ENCODE peak calls at places on chromosomes 13 and 19, in six cellular contexts. G is HCT116, W is H1, Z is GM12878, R is K562, S is WTC11. X is an unnamed sample.

GRCh38 chr13:105634059-105634458 is 901.4 kb downstream of the EFNB2 start:
- DNase-seq in G (no peak), W (no peak), Z (no peak), R (no peak), S (no peak), X (no peak)

GRCh38 chr19:54523403-54523802 is 20.8 kb downstream of the LAIR2 start:
- DNase-seq in G (no peak), W (no peak), Z (peak), R (no peak), S (no peak), X (no peak)

GRCh38 chr13:109964164-109964563 is 177.8 kb upstream of the IRS2 start:
- DNase-seq in G (no peak), W (no peak), Z (no peak), R (no peak), S (no peak), X (no peak)

GRCh38 chr13:63425131-63425530 is 2009.5 kb upstream of the PCDH20 start:
- DNase-seq in G (no peak), W (no peak), Z (no peak), R (no peak), S (no peak), X (no peak)

GRCh38 chr19:34580408-34580807 is 96.6 kb downstream of the SCGB2B2 start:
- DNase-seq in G (no peak), W (no peak), Z (no peak), R (no peak), S (no peak), X (no peak)

GRCh38 chr13:112376050-112376681 is at the start of gene SPACA7:
- DNase-seq in G (no peak), W (no peak), Z (no peak), R (no peak), S (no peak), X (no peak)

GRCh38 chr13:106555631-106556328 is 12.2 kb downstream of the ARGLU1 start:
- DNase-seq in G (no peak), W (no peak), Z (no peak), R (no peak), S (no peak), X (no peak)

GRCh38 chr13:60836821-60837220 is 439.8 kb downstream of the TDRD3 start:
- DNase-seq in G (no peak), W (no peak), Z (no peak), R (no peak), S (no peak), X (no peak)

GRCh38 chr19:41708481-41708880 is at the start of gene CEACAM5:
- DNase-seq in G (no peak), W (no peak), Z (no peak), R (no peak), S (peak), X (no peak)

GRCh38 chr19:37977992-37978391 is 71.0 kb downstream of the SIPA1L3 start:
- DNase-seq in G (no peak), W (no peak), Z (no peak), R (no peak), S (no peak), X (no peak)

GRCh38 chr13:77907653-77908341 is 10.8 kb downstream of the EDNRB start:
- DNase-seq in G (no peak), W (no peak), Z (no peak), R (no peak), S (no peak), X (no peak)

GRCh38 chr19:45999653-46000121 is 4.4 kb downstream of the CCDC61 start:
- DNase-seq in G (no peak), W (no peak), Z (no peak), R (peak), S (peak), X (no peak)

GRCh38 chr13:83498045-83498444 is 384.2 kb downstream of the SLITRK1 start:
- DNase-seq in G (no peak), W (no peak), Z (no peak), R (no peak), S (no peak), X (no peak)

GRCh38 chr19:28168557-28168956 is 1044.4 kb downstream of the UQCRFS1 start:
- DNase-seq in G (no peak), W (peak), Z (no peak), R (no peak), S (peak), X (no peak)

GRCh38 chr13:65971541-65971940 is 1258.6 kb downstream of the PCDH9 start:
- DNase-seq in G (no peak), W (no peak), Z (no peak), R (no peak), S (no peak), X (no peak)

DNA sequence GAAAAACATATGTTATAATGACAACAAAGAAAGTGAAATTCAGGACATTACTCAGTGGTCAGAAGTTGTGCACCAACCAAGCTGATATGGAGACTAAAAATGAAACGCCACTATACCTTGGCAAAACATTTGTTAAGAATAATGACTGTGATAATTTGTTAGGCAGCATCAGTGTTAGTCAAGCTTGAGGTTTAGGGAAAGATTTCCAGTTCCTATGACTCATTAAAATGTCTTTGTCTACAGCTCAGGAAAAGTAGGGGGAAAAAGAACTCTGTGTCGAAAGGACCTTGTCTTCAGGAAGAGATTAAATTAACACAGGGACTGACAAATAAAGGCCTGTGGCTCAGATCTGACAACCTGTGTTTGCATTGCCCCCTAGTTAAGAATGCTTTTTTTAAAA is 764.1 kb upstream of the SLITRK6 start:
- DNase-seq in G (no peak), W (no peak), Z (no peak), R (no peak), S (no peak), X (no peak)
- TF ChIP-seq ATF3 in G (no peak), W (no peak), Z (no peak), R (no peak), S (no peak), X (no peak)

GRCh38 chr13:29502391-29503008 is 93.0 kb downstream of the SLC7A1 start:
- DNase-seq in G (no peak), W (no peak), Z (no peak), R (no peak), S (no peak), X (no peak)
- TF ChIP-seq ATF3 in G (no peak), W (no peak), Z (no peak), R (no peak), S (no peak), X (no peak)

GRCh38 chr13:81320516-81320915 is 979.6 kb upstream of the SPRY2 start:
- DNase-seq in G (no peak), W (no peak), Z (no peak), R (no peak), S (no peak), X (no peak)

DNA sequence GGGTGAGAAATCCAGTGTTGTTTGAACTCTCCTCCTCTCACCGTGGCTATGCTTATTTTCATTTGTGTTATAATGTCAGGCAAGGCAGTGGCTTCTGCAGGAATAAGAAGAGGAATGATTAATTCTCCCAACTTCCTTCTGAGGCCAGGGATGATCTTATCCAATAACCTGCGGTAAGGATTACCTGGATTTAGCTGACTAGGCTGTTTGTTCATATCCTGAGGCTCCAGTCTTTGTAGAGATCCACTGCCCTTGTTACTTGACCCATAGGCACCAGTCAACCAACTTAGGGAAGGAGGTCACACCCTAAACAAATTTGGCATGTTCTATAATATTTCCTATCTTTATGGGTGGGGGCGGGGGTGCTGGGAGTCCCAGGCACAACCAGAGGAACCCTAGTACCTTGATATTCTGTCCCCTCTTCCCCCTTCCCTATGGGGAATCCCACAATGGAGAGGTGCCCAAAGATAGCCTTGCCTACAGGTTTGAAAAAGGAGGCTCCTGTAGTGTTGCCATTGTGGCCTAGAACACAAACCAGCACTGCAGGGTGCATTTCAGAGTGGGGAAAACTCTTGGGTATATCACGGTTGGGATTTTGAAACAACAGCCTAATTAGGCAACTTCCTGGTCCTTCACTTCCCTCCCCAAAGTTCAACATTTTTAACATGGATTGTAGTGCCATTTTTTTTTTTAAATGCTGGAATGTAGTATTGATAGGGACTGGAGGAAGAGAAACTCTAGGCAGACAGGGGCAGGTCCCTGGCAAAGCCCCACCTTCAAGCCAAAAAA is 977.5 kb upstream of the SPRY2 start:
- DNase-seq in G (no peak), W (no peak), Z (no peak), R (no peak), S (no peak), X (no peak)
- TF ChIP-seq ATF3 in G (no peak), W (no peak), Z (no peak), R (no peak), S (no peak), X (no peak)

DNA sequence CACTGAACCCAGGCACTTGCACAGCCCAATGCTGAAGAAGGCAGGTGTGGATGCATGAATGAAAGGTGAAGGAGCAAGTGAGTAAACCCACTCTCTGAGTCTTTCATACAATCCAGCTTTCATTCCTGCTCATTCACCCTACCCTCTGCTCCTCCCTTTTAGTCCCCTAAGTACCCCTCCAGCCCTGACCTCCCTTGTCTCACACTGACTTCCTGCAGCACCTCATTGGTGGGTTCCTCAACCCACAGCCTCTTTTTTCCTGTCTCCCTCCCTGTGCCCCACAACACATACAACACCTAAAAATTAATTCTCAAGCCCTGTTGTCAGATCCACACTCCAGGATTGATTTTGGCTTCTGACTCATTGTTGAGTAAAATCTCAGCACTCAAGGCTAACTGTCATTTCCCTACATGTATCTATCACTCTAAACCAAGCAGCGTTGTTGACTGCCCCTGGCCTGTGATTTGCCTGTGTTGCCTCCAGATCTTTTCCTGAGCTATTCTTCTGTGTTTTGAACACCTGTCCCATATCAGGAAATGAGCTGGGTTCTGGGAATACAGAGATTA is 177.4 kb upstream of the SERP2 start:
- DNase-seq in G (no peak), W (no peak), Z (no peak), R (no peak), S (no peak), X (no peak)
- TF ChIP-seq ATF3 in G (no peak), W (no peak), Z (no peak), R (no peak), S (no peak), X (no peak)

GRCh38 chr19:5679289-5680082 is 830 bp downstream of the MICOS13 start:
- DNase-seq in G (no peak), W (no peak), Z (no peak), R (no peak), S (no peak), X (no peak)

GRCh38 chr19:5678071-5678682 is 2.1 kb downstream of the MICOS13 start:
- DNase-seq in G (no peak), W (no peak), Z (no peak), R (no peak), S (no peak), X (no peak)

GRCh38 chr19:5681446-5682292 is 842 bp downstream of the HSD11B1L start:
- DNase-seq in G (no peak), W (no peak), Z (no peak), R (no peak), S (no peak), X (no peak)

GRCh38 chr19:5680437-5681368 is at the start of the genes HSD11B1L and MICOS13:
- DNase-seq in G (peak), W (peak), Z (peak), R (peak), S (peak), X (peak)

DNA sequence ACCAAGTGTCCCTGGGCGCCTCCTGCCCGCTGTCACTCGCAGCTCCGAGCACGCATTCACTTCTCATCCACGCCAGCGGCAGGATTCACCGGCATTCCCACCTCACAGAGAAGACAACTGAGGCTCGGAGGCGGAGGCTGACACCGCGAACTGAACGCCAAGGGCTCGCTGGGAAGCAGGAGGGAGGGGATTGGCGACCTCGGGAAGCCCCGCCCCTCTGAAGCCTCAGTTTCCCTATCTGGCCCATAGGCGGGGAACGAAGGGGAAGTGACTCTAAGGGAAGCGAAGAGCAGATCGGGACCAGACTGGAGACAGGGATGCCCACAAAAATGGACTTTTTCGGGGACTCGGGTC is 256 bp downstream of the MICOS13 start:
- DNase-seq in G (no peak), W (no peak), Z (no peak), R (no peak), S (peak), X (no peak)
- TF ChIP-seq ATF3 in G (no peak), W (no peak), Z (no peak), R (no peak), S (no peak), X (no peak)

GRCh38 chr13:79405831-79406596 is at the start of gene RBM26:
- DNase-seq in G (peak), W (peak), Z (peak), R (peak), S (peak), X (peak)

GRCh38 chr13:79409828-79410227 is 3.8 kb upstream of the RBM26 start:
- DNase-seq in G (no peak), W (no peak), Z (no peak), R (no peak), S (no peak), X (no peak)

GRCh38 chr13:79405501-79405830 is 589 bp downstream of the RBM26 start:
- DNase-seq in G (no peak), W (no peak), Z (no peak), R (no peak), S (peak), X (no peak)

GRCh38 chr13:79406597-79406908 is 498 bp upstream of the RBM26 start:
- DNase-seq in G (no peak), W (no peak), Z (no peak), R (no peak), S (no peak), X (no peak)

DNA sequence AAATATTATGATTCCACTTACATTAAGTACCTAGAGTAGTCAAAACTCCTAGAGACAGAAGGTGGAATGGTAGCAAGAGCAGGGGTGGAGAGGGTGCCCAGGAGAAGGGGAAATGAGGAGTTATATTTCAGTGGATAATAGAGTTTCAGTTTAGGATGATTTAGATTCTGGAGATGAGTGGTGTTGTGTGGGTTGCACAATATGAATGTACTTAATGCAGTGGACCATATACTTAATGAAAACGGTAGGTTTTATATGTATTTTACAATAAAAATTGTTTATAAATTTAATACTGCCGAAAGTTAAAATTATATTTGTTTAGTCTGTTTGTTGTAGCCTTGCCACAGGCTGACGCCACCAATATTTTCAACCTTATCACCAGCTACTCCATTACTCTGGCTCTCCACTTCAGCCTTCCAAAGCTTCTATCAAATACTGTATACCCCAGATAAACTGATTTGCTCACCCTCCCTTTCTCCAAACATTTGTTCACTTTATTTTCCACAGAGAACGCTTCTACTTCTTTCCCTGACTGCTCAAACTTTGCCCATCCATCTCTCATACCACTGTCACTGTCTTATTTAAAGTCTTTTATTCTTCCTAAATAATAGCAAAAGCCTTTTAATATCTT is 1.4 kb upstream of the RBM26 start:
- DNase-seq in G (no peak), W (no peak), Z (no peak), R (no peak), S (no peak), X (no peak)
- TF ChIP-seq ATF3 in G (no peak), W (no peak), Z (no peak), R (no peak), S (no peak), X (no peak)

GRCh38 chr19:55588738-55589137 is 8.1 kb upstream of the ZNF579 start:
- DNase-seq in G (no peak), W (no peak), Z (no peak), R (no peak), S (no peak), X (no peak)

GRCh38 chr19:55591555-55591954 is 7.8 kb downstream of the FIZ1 start:
- DNase-seq in G (no peak), W (no peak), Z (no peak), R (no peak), S (peak), X (no peak)

GRCh38 chr19:55592391-55593090 is 6.8 kb downstream of the FIZ1 start:
- DNase-seq in G (no peak), W (no peak), Z (no peak), R (no peak), S (no peak), X (no peak)

GRCh38 chr19:55590109-55590508 is 9.2 kb downstream of the FIZ1 start:
- DNase-seq in G (no peak), W (no peak), Z (no peak), R (no peak), S (no peak), X (no peak)

GRCh38 chr19:55590621-55591020 is 8.7 kb downstream of the FIZ1 start:
- DNase-seq in G (peak), W (no peak), Z (no peak), R (peak), S (peak), X (no peak)
- TF ChIP-seq ATF3 in G (no peak), W (no peak), Z (no peak), R (no peak), S (no peak), X (no peak)